ENCODE peak calls at places on chromosomes 4 and X, in eight cellular contexts. One of them, this sample, is unnamed.

GRCh38 chrX:20519077-20519617 is 252.4 kb upstream of the RPS6KA3 start:
- DNase-seq in stomach: no peak
- DNase-seq in OCI-LY7: no peak
- DNase-seq in stimulated activated CD8-positive, alpha-beta memory T cell treated with anti-CD3 and anti-CD28 coated beads, Interleukin-7, amount 100 ng/mL, for 24 hours: no peak
- DNase-seq in hepatocyte: peak
- DNase-seq in activated T-helper 1 cell treated with anti-CD3 and anti-CD28 coated beads, Interleukin-12 subunit alpha, Interleukin-12 subunit beta, Interleukin-2, Interleukin-4 antibody, amounts not matched to agents 30 ng/mL and 10 ng/mL and 1 ng/mL, durations not matched to agents 14 hours and 24 hours and 36 hours: no peak
- DNase-seq in midbrain: no peak
- DNase-seq in stimulated activated CD4-positive, alpha-beta T cell treated with anti-CD3 and anti-CD28 coated beads, Interleukin-2, amount 100 ng/mL, for 4 hours: no peak
- DNase-seq in this sample: no peak

GRCh38 chr4:128524311-128524710 is 236.7 kb upstream of the PGRMC2 start:
- DNase-seq in stomach: peak
- DNase-seq in OCI-LY7: no peak
- DNase-seq in stimulated activated CD4-positive, alpha-beta T cell treated with anti-CD3 and anti-CD28 coated beads, Interleukin-2, amount 100 ng/mL, for 4 hours: no peak
- DNase-seq in stimulated activated CD8-positive, alpha-beta memory T cell treated with anti-CD3 and anti-CD28 coated beads, Interleukin-7, amount 100 ng/mL, for 24 hours: no peak
- DNase-seq in midbrain: no peak
- DNase-seq in activated T-helper 1 cell treated with anti-CD3 and anti-CD28 coated beads, Interleukin-12 subunit alpha, Interleukin-12 subunit beta, Interleukin-2, Interleukin-4 antibody, amounts not matched to agents 30 ng/mL and 10 ng/mL and 1 ng/mL, durations not matched to agents 14 hours and 24 hours and 36 hours: no peak
- DNase-seq in hepatocyte: peak
- DNase-seq in this sample: no peak

GRCh38 chr4:32440391-32440790 is 1720.2 kb downstream of the PCDH7 start:
- DNase-seq in stimulated activated CD8-positive, alpha-beta memory T cell treated with anti-CD3 and anti-CD28 coated beads, Interleukin-7, amount 100 ng/mL, for 24 hours: no peak
- DNase-seq in midbrain: no peak
- DNase-seq in stomach: no peak
- DNase-seq in hepatocyte: no peak
- DNase-seq in activated T-helper 1 cell treated with anti-CD3 and anti-CD28 coated beads, Interleukin-12 subunit alpha, Interleukin-12 subunit beta, Interleukin-2, Interleukin-4 antibody, amounts not matched to agents 30 ng/mL and 10 ng/mL and 1 ng/mL, durations not matched to agents 14 hours and 24 hours and 36 hours: no peak
- DNase-seq in OCI-LY7: peak
- DNase-seq in stimulated activated CD4-positive, alpha-beta T cell treated with anti-CD3 and anti-CD28 coated beads, Interleukin-2, amount 100 ng/mL, for 4 hours: no peak
- DNase-seq in this sample: no peak

GRCh38 chr4:105551968-105552746 is at the start of gene ARHGEF38:
- DNase-seq in stimulated activated CD8-positive, alpha-beta memory T cell treated with anti-CD3 and anti-CD28 coated beads, Interleukin-7, amount 100 ng/mL, for 24 hours: no peak
- DNase-seq in activated T-helper 1 cell treated with anti-CD3 and anti-CD28 coated beads, Interleukin-12 subunit alpha, Interleukin-12 subunit beta, Interleukin-2, Interleukin-4 antibody, amounts not matched to agents 30 ng/mL and 10 ng/mL and 1 ng/mL, durations not matched to agents 14 hours and 24 hours and 36 hours: no peak
- DNase-seq in stimulated activated CD4-positive, alpha-beta T cell treated with anti-CD3 and anti-CD28 coated beads, Interleukin-2, amount 100 ng/mL, for 4 hours: no peak
- DNase-seq in midbrain: no peak
- DNase-seq in OCI-LY7: no peak
- DNase-seq in stomach: peak
- DNase-seq in hepatocyte: peak
- DNase-seq in this sample: no peak

GRCh38 chr4:185341841-185342240 is 53.9 kb downstream of the LRP2BP start:
- DNase-seq in activated T-helper 1 cell treated with anti-CD3 and anti-CD28 coated beads, Interleukin-12 subunit alpha, Interleukin-12 subunit beta, Interleukin-2, Interleukin-4 antibody, amounts not matched to agents 30 ng/mL and 10 ng/mL and 1 ng/mL, durations not matched to agents 14 hours and 24 hours and 36 hours: no peak
- DNase-seq in OCI-LY7: no peak
- DNase-seq in stimulated activated CD8-positive, alpha-beta memory T cell treated with anti-CD3 and anti-CD28 coated beads, Interleukin-7, amount 100 ng/mL, for 24 hours: no peak
- DNase-seq in midbrain: no peak
- DNase-seq in stomach: no peak
- DNase-seq in stimulated activated CD4-positive, alpha-beta T cell treated with anti-CD3 and anti-CD28 coated beads, Interleukin-2, amount 100 ng/mL, for 4 hours: no peak
- DNase-seq in hepatocyte: no peak
- DNase-seq in this sample: no peak

GRCh38 chr4:24419147-24420034 is 165.0 kb downstream of the DHX15 start:
- DNase-seq in stimulated activated CD8-positive, alpha-beta memory T cell treated with anti-CD3 and anti-CD28 coated beads, Interleukin-7, amount 100 ng/mL, for 24 hours: peak
- DNase-seq in stimulated activated CD4-positive, alpha-beta T cell treated with anti-CD3 and anti-CD28 coated beads, Interleukin-2, amount 100 ng/mL, for 4 hours: peak
- DNase-seq in midbrain: peak
- DNase-seq in hepatocyte: peak
- DNase-seq in stomach: peak
- DNase-seq in activated T-helper 1 cell treated with anti-CD3 and anti-CD28 coated beads, Interleukin-12 subunit alpha, Interleukin-12 subunit beta, Interleukin-2, Interleukin-4 antibody, amounts not matched to agents 30 ng/mL and 10 ng/mL and 1 ng/mL, durations not matched to agents 14 hours and 24 hours and 36 hours: peak
- DNase-seq in OCI-LY7: peak
- DNase-seq in this sample: peak

GRCh38 chrX:30905325-30905724 is 16.3 kb upstream of the TAB3 start:
- DNase-seq in stomach: no peak
- DNase-seq in hepatocyte: no peak
- DNase-seq in midbrain: no peak
- DNase-seq in stimulated activated CD8-positive, alpha-beta memory T cell treated with anti-CD3 and anti-CD28 coated beads, Interleukin-7, amount 100 ng/mL, for 24 hours: no peak
- DNase-seq in stimulated activated CD4-positive, alpha-beta T cell treated with anti-CD3 and anti-CD28 coated beads, Interleukin-2, amount 100 ng/mL, for 4 hours: no peak
- DNase-seq in activated T-helper 1 cell treated with anti-CD3 and anti-CD28 coated beads, Interleukin-12 subunit alpha, Interleukin-12 subunit beta, Interleukin-2, Interleukin-4 antibody, amounts not matched to agents 30 ng/mL and 10 ng/mL and 1 ng/mL, durations not matched to agents 14 hours and 24 hours and 36 hours: no peak
- DNase-seq in OCI-LY7: no peak
- DNase-seq in this sample: no peak

GRCh38 chr4:6539009-6539764 is 35.8 kb upstream of the MAN2B2 start:
- DNase-seq in OCI-LY7: no peak
- DNase-seq in stomach: no peak
- DNase-seq in stimulated activated CD8-positive, alpha-beta memory T cell treated with anti-CD3 and anti-CD28 coated beads, Interleukin-7, amount 100 ng/mL, for 24 hours: no peak
- DNase-seq in hepatocyte: no peak
- DNase-seq in midbrain: no peak
- DNase-seq in activated T-helper 1 cell treated with anti-CD3 and anti-CD28 coated beads, Interleukin-12 subunit alpha, Interleukin-12 subunit beta, Interleukin-2, Interleukin-4 antibody, amounts not matched to agents 30 ng/mL and 10 ng/mL and 1 ng/mL, durations not matched to agents 14 hours and 24 hours and 36 hours: no peak
- DNase-seq in stimulated activated CD4-positive, alpha-beta T cell treated with anti-CD3 and anti-CD28 coated beads, Interleukin-2, amount 100 ng/mL, for 4 hours: no peak
- DNase-seq in this sample: no peak

GRCh38 chr4:124435276-124435675 is 277.3 kb downstream of the ANKRD50 start:
- DNase-seq in hepatocyte: no peak
- DNase-seq in stimulated activated CD4-positive, alpha-beta T cell treated with anti-CD3 and anti-CD28 coated beads, Interleukin-2, amount 100 ng/mL, for 4 hours: no peak
- DNase-seq in midbrain: no peak
- DNase-seq in stomach: no peak
- DNase-seq in OCI-LY7: no peak
- DNase-seq in stimulated activated CD8-positive, alpha-beta memory T cell treated with anti-CD3 and anti-CD28 coated beads, Interleukin-7, amount 100 ng/mL, for 24 hours: no peak
- DNase-seq in activated T-helper 1 cell treated with anti-CD3 and anti-CD28 coated beads, Interleukin-12 subunit alpha, Interleukin-12 subunit beta, Interleukin-2, Interleukin-4 antibody, amounts not matched to agents 30 ng/mL and 10 ng/mL and 1 ng/mL, durations not matched to agents 14 hours and 24 hours and 36 hours: no peak
- DNase-seq in this sample: no peak

GRCh38 chr4:1012031-1012739 is 759 bp downstream of the FGFRL1 start:
- DNase-seq in stimulated activated CD8-positive, alpha-beta memory T cell treated with anti-CD3 and anti-CD28 coated beads, Interleukin-7, amount 100 ng/mL, for 24 hours: no peak
- DNase-seq in midbrain: no peak
- DNase-seq in stimulated activated CD4-positive, alpha-beta T cell treated with anti-CD3 and anti-CD28 coated beads, Interleukin-2, amount 100 ng/mL, for 4 hours: peak
- DNase-seq in OCI-LY7: peak
- DNase-seq in hepatocyte: peak
- DNase-seq in activated T-helper 1 cell treated with anti-CD3 and anti-CD28 coated beads, Interleukin-12 subunit alpha, Interleukin-12 subunit beta, Interleukin-2, Interleukin-4 antibody, amounts not matched to agents 30 ng/mL and 10 ng/mL and 1 ng/mL, durations not matched to agents 14 hours and 24 hours and 36 hours: peak
- DNase-seq in stomach: peak
- DNase-seq in this sample: no peak

GRCh38 chr4:71239365-71239764 is 99.5 kb upstream of the SLC4A4 start:
- DNase-seq in hepatocyte: no peak
- DNase-seq in stimulated activated CD4-positive, alpha-beta T cell treated with anti-CD3 and anti-CD28 coated beads, Interleukin-2, amount 100 ng/mL, for 4 hours: no peak
- DNase-seq in midbrain: no peak
- DNase-seq in activated T-helper 1 cell treated with anti-CD3 and anti-CD28 coated beads, Interleukin-12 subunit alpha, Interleukin-12 subunit beta, Interleukin-2, Interleukin-4 antibody, amounts not matched to agents 30 ng/mL and 10 ng/mL and 1 ng/mL, durations not matched to agents 14 hours and 24 hours and 36 hours: no peak
- DNase-seq in OCI-LY7: no peak
- DNase-seq in stimulated activated CD8-positive, alpha-beta memory T cell treated with anti-CD3 and anti-CD28 coated beads, Interleukin-7, amount 100 ng/mL, for 24 hours: no peak
- DNase-seq in stomach: no peak
- DNase-seq in this sample: no peak

This sample was measured in NAMALWA.